ENCODE peak calls at places on chromosomes 11 and 22, in six cellular contexts. G is astrocyte of the hippocampus; K is activated CD4-positive, alpha-beta T cell treated with anti-CD3 and anti-CD28 coated beads for 24 hours; S is IMR-90; D is kidney glomerular epithelial cell; Z is stimulated activated CD4-positive, alpha-beta T cell treated with anti-CD3 and anti-CD28 coated beads, Interleukin-4, amount 100 ng/mL, for 48 hours. C is an unnamed sample.

GRCh38 chr11:78380615-78381029 is 37.0 kb downstream of the GAB2 start:
- DNase-seq in S (peak; percentile 90), K (no peak), D (no peak), Z (no peak), G (no peak), C (no peak)

GRCh38 chr11:69122642-69123431 is 32.9 kb upstream of the SMIM38 start:
- DNase-seq in G (peak; percentile 95), Z (peak; percentile 62), D (peak; percentile 90), S (peak; percentile 70), K (peak; percentile 62), C (peak; percentile 76)

GRCh38 chr11:127843483-127844396 is 743.6 kb downstream of the ETS1 start:
- DNase-seq in S (peak; percentile 55), D (peak; percentile 26), K (peak; percentile 32), Z (peak; percentile 77), G (peak; percentile 82), C (peak; percentile 78)

GRCh38 chr11:116257092-116257491 is 515.7 kb downstream of the BUD13 start:
- DNase-seq in S (no peak), G (no peak), Z (no peak), K (no peak), D (no peak), C (no peak)

GRCh38 chr22:30396871-30397655 is at the start of gene SEC14L2:
- DNase-seq in S (peak; percentile 26), K (peak; percentile 53), Z (peak; percentile 61), G (peak; percentile 80), D (peak; percentile 48), C (peak; percentile 82)

GRCh38 chr22:29885610-29886009 is 2.6 kb downstream of the MTMR3 start:
- DNase-seq in G (no peak), D (no peak), Z (no peak), S (no peak), K (no peak), C (no peak)

GRCh38 chr11:69453151-69453550 is 28.3 kb upstream of the LINC01488 start:
- DNase-seq in Z (no peak), G (no peak), S (no peak), D (no peak), K (no peak), C (peak; percentile 19)

GRCh38 chr11:75432911-75433321 is at the start of gene KLHL35:
- DNase-seq in Z (no peak), G (peak; percentile 41), K (no peak), S (no peak), D (no peak), C (no peak)

GRCh38 chr22:39714321-39714720 is 143.8 kb downstream of the CACNA1I start:
- DNase-seq in D (no peak), G (no peak), Z (no peak), K (no peak), S (no peak), C (no peak)

GRCh38 chr11:3835100-3835485 is 5.7 kb downstream of the RHOG start:
- DNase-seq in D (no peak), G (no peak), Z (no peak), S (peak; percentile 27), K (no peak), C (no peak)

GRCh38 chr11:73292481-73292880 is 15.6 kb upstream of the ARHGEF17 start:
- DNase-seq in K (no peak), D (no peak), S (no peak), Z (no peak), G (peak; percentile 52), C (no peak)

GRCh38 chr11:69170704-69171103 is 15.0 kb downstream of the SMIM38 start:
- DNase-seq in D (peak; percentile 1), K (no peak), Z (no peak), G (no peak), S (no peak), C (no peak)

GRCh38 chr11:69920500-69921428 is 101.5 kb upstream of the FGF3 start:
- DNase-seq in K (no peak), G (no peak), D (no peak), Z (no peak), S (no peak), C (no peak)

GRCh38 chr11:61911701-61912529 is 5.5 kb downstream of the RAB3IL1 start:
- DNase-seq in S (no peak), D (no peak), Z (no peak), K (no peak), G (no peak), C (peak; percentile 44)

GRCh38 chr11:35815556-35816315 is 128.1 kb upstream of the LDLRAD3 start:
- DNase-seq in K (no peak), Z (no peak), S (peak; percentile 24), D (no peak), G (no peak), C (no peak)

GRCh38 chr11:71197096-71197495 is 55.3 kb downstream of the SHANK2 start:
- DNase-seq in D (no peak), Z (no peak), K (no peak), G (no peak), S (no peak), C (no peak)

GRCh38 chr11:58674609-58675008 is 52.1 kb downstream of the CNTF start:
- DNase-seq in G (no peak), D (no peak), K (no peak), Z (no peak), S (no peak), C (no peak)

C was measured in left ventricle myocardium superior.